ENCODE peak calls at places on chromosome 22, in ten cellular contexts. T, J, A, S, B, F, K, V, I and U are unnamed samples.

GRCh38 chr22:42286205-42286604 is 15.8 kb upstream of the TCF20 start:
- DNase-seq in V (no peak), T (no peak), I (no peak), S (no peak), F (no peak), A (no peak), J (no peak), B (no peak), K (no peak), U (no peak)

GRCh38 chr22:41935015-41935908 is 8.7 kb upstream of the TNFRSF13C start:
- DNase-seq in A (peak), B (no peak), S (no peak), V (no peak), F (no peak), J (no peak), K (no peak), T (no peak), I (no peak), U (no peak)

GRCh38 chr22:23613193-23613973 is 18.7 kb downstream of the DRICH1 start:
- DNase-seq in V (no peak), A (no peak), B (no peak), F (no peak), K (no peak), J (no peak), S (no peak), T (no peak), I (no peak), U (no peak)

GRCh38 chr22:29004647-29005371 is 56.8 kb downstream of the C22orf31 start:
- DNase-seq in A (peak), K (peak), F (no peak), S (no peak), B (no peak), T (peak), J (peak), I (no peak), V (no peak), U (no peak)

GRCh38 chr22:39469681-39470461 is 13.1 kb downstream of the MGAT3 start:
- DNase-seq in J (no peak), A (no peak), I (no peak), B (no peak), V (no peak), S (no peak), F (no peak), T (no peak), K (no peak), U (no peak)

GRCh38 chr22:32204856-32205722 is at the start of gene RFPL2:
- DNase-seq in S (no peak), K (no peak), J (peak), T (peak), F (no peak), B (peak), I (no peak), A (peak), V (no peak), U (no peak)

GRCh38 chr22:45878051-45878764 is 98.8 kb downstream of the WNT7B start:
- DNase-seq in I (no peak), B (no peak), T (no peak), J (peak), K (no peak), A (peak), V (no peak), S (no peak), F (peak), U (no peak)

GRCh38 chr22:28810839-28811491 is 10.6 kb upstream of the XBP1 start:
- DNase-seq in A (no peak), K (no peak), I (no peak), B (no peak), S (no peak), J (no peak), F (no peak), V (no peak), T (no peak), U (no peak)

GRCh38 chr22:47112994-47113879 is 350.8 kb downstream of the TBC1D22A start:
- DNase-seq in F (no peak), T (no peak), K (no peak), B (no peak), V (no peak), S (no peak), I (no peak), J (no peak), A (no peak), U (no peak)

GRCh38 chr22:37243402-37244113 is 511 bp downstream of the RAC2 start:
- DNase-seq in F (no peak), K (no peak), A (no peak), B (no peak), T (no peak), I (no peak), V (no peak), S (no peak), J (no peak), U (no peak)

GRCh38 chr22:37245740-37246139 is 1.7 kb upstream of the RAC2 start:
- DNase-seq in I (no peak), B (no peak), T (no peak), K (no peak), S (no peak), J (no peak), F (no peak), V (no peak), A (no peak), U (no peak)

GRCh38 chr22:37242395-37242918 is 1.6 kb downstream of the RAC2 start:
- DNase-seq in I (no peak), T (no peak), V (peak), K (peak), J (peak), F (peak), S (peak), A (no peak), B (no peak), U (no peak)

GRCh38 chr22:37244922-37245722 is 1.1 kb upstream of the RAC2 start:
- DNase-seq in B (no peak), F (no peak), S (no peak), T (no peak), V (no peak), K (no peak), A (no peak), I (no peak), J (no peak), U (no peak)

GRCh38 chr22:37244114-37244921 is at the start of gene RAC2:
- DNase-seq in J (peak), V (peak), K (peak), I (peak), B (no peak), S (peak), F (peak), T (peak), A (peak), U (no peak)
- TF ChIP-seq POLR2A in J (no peak), V (peak), K (no peak), I (peak), B (no peak), S (no peak), F (no peak), T (no peak), A (peak), U (no peak)

GRCh38 chr22:17159504-17159951 is 451 bp upstream of the HDHD5 start:
- DNase-seq in S (peak), K (peak), A (peak), V (peak), I (no peak), F (peak), T (peak), J (peak), B (peak), U (no peak)
- TF ChIP-seq POLR2A in S (no peak), K (no peak), A (peak), V (no peak), I (no peak), F (no peak), T (no peak), J (no peak), B (no peak), U (no peak)

DNA sequence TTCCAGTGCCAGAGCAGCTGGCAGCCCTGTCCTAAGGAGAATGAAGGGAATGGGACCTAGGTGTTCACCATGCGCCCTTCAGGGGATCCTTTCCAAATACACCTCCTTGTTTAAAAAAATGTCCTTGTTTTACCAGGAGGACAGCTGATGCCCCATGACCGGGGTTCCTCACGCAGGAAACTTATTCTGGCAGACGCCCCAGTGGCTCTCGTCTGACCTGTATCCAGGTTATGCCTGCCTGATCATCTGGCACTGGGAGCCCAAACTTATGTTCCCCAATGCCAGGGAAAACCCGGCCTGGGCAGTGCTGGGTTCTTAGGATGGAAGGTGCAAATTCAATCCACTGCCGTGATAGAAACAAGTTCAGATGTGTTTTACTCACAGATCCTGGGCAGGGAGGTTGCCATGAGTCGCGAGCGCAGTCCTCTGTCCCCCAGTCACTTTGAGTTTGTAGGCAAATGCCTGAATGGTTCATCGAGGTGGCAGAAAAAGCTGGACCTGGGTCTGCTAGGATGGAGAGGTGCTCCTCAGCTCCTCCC is 31.5 kb downstream of the MOV10L1 start:
- DNase-seq in J (no peak), I (no peak), S (no peak), K (no peak), A (no peak), V (no peak), F (peak), B (no peak), T (no peak), U (no peak)
- TF ChIP-seq POLR2A in J (no peak), I (no peak), S (no peak), K (no peak), A (no peak), V (no peak), F (no peak), B (no peak), T (no peak), U (no peak)

DNA sequence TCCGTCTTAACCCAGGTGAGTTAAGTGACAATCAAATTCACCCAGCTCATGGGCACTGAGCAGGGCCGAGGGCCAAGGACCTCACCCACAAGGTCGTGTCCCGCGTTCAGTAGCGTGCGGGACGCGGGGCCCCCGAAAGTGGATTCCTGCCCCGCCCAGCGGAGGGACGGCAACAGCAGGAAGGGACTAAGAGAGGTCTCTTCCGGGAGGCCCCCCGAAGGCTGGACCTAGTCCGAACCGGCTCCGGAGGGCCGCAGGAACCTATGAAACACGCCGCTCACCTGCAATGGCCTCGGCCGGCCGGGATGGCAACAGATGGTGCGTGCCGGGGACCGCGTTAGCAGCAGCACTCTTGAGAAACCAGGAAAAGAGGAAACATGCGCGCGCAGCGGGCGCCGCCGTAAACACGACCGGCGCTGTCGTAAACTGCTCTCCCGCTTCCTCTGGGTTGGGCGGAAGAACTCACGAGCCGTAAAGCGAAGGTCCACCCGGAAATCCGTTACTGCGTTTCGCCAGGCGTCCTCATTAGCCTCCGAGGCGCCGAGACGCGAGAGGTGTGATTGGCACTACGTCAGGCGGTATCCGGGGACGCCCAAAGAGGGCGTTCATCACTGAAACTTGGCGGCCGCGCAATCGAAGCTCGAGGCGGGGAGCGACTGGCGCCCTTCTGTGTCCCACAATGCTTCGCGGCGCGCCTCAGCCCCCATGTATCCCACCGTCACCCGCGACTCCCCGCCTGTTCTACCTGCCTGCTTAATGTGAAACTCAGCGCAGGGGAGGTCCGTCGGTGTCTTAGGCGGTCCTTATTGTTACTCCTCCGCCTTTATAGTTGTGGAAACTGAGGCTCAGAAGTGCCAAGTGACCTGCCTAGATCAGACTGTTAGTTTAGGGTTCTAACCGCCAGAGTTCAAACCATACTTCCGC is at the start of gene EIF3D:
- DNase-seq in F (peak), V (peak), T (peak), S (peak), J (peak), B (peak), K (peak), I (peak), A (peak), U (no peak)
- TF ChIP-seq POLR2A in F (peak), V (peak), T (peak), S (peak), J (no peak), B (peak), K (peak), I (peak), A (peak), U (no peak)

GRCh38 chr22:40637181-40638150 is 947 bp upstream of the MRTFA start:
- DNase-seq in J (peak), T (no peak), A (peak), K (peak), B (no peak), F (peak), S (no peak), V (no peak), I (no peak), U (no peak)
- TF ChIP-seq POLR2A in J (no peak), T (no peak), A (peak), K (no peak), B (no peak), F (no peak), S (no peak), V (no peak), I (no peak), U (no peak)

GRCh38 chr22:26021516-26021915 is 147.7 kb upstream of the SEZ6L start:
- DNase-seq in B (no peak), A (no peak), S (no peak), I (no peak), T (no peak), F (no peak), K (no peak), V (no peak), J (no peak), U (no peak)

GRCh38 chr22:26023104-26023775 is 146.0 kb upstream of the SEZ6L start:
- DNase-seq in B (no peak), K (no peak), J (no peak), F (no peak), T (no peak), I (no peak), S (no peak), A (no peak), V (no peak), U (no peak)

GRCh38 chr22:26016916-26017315 is 152.3 kb upstream of the SEZ6L start:
- DNase-seq in A (no peak), I (no peak), F (no peak), J (no peak), S (no peak), T (no peak), V (no peak), K (no peak), B (no peak), U (no peak)

DNA sequence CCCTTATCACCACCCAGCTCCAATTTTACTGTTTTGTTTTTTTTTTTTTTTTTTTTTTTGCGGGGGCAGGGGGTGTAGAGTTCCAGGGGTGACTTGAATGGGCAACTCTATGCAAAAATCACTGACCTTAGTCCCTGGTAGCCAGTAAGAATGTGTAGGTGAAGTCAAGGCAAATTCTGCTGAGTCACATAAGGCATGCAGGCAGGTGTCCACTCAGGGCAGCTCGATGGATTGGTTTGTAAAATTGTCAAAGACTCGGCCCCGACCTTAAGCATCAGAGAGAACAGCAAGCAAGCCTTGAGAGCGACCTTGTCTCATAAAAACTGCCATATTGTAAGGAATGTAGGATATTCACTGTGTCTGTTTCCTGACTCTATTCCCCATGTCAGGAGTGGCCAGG is 151.3 kb upstream of the SEZ6L start:
- DNase-seq in A (no peak), B (no peak), I (no peak), V (no peak), T (no peak), K (no peak), S (no peak), F (no peak), J (no peak), U (no peak)
- TF ChIP-seq POLR2A in A (no peak), B (no peak), I (no peak), V (no peak), T (no peak), K (no peak), S (no peak), F (no peak), J (no peak), U (no peak)

GRCh38 chr22:33986167-33986771 is 66.0 kb upstream of the LARGE1 start:
- DNase-seq in V (peak), T (no peak), K (no peak), B (no peak), S (no peak), I (no peak), J (no peak), A (no peak), F (no peak), U (no peak)
- TF ChIP-seq POLR2A in V (no peak), T (no peak), K (no peak), B (no peak), S (no peak), I (no peak), J (no peak), A (no peak), F (no peak), U (no peak)

DNA sequence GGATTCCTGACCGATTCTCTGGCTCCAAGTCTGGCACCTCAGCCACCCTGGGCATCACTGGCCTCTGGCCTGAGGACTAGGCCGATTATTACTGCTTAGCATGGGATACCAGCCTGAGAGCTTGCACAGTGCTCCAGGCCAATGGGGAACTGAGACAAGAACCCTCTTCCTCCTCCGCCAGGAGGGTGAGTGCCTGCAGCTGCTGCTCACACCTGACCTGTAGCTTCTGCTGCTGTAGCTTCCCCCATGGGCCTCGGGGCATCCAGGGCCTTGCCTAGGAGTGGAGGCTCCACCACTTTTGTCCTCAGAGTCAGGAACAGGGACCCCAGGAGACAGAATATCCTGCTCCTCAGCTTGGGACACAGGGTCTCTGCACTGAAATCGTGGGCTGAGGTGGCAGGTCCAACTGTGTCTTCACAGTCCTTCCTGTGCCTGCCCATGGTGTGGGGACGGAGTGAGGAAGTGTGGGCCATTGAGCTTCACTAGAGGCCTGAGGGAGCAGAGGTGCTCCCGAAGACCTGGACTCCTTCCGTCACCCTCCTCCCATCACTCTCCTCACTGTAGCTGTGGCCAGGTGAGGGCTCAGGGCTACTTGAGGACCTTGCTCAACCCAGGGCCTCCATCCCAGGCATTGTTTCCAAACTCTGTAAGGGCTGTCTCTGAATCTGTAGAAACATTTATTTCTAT is 103.8 kb downstream of the ZNF280B start:
- DNase-seq in F (no peak), T (no peak), J (no peak), A (no peak), I (no peak), K (no peak), B (no peak), S (no peak), V (no peak), U (peak)
- TF ChIP-seq POLR2A in F (no peak), T (no peak), J (no peak), A (no peak), I (no peak), K (no peak), B (no peak), S (no peak), V (no peak), U (no peak)